ENCODE peak calls at places on chromosome 7, in seven cellular contexts. W, D, N, E, J, M and R are unnamed samples.

GRCh38 chr7:140334341-140335057 is 63.8 kb downstream of the SLC37A3 start:
- DNase-seq in D (no peak), E (no peak), M (no peak), N (no peak), J (no peak), W (no peak), R (no peak)

GRCh38 chr7:108525327-108525984 is 479 bp downstream of the PNPLA8 start:
- DNase-seq in E (no peak), W (peak), J (peak), M (no peak), N (peak), D (peak), R (no peak)

GRCh38 chr7:69162931-69163330 is 435.3 kb upstream of the AUTS2 start:
- DNase-seq in W (no peak), E (no peak), J (no peak), D (no peak), N (no peak), M (no peak), R (no peak)

GRCh38 chr7:85488406-85488805 is 301.6 kb upstream of the SEMA3D start:
- DNase-seq in E (no peak), N (no peak), D (no peak), W (no peak), M (no peak), J (no peak), R (no peak)

GRCh38 chr7:25358831-25359350 is 130.6 kb upstream of the NPVF start:
- DNase-seq in J (no peak), E (no peak), N (no peak), D (no peak), M (no peak), W (no peak), R (no peak)

GRCh38 chr7:74003609-74004008 is 24.4 kb upstream of the ELN start:
- DNase-seq in N (no peak), M (no peak), D (no peak), W (no peak), J (no peak), E (no peak), R (no peak)

GRCh38 chr7:135913404-135913803 is 63.8 kb downstream of the MTPN start:
- DNase-seq in N (no peak), D (no peak), W (no peak), J (no peak), M (no peak), E (no peak), R (no peak)

GRCh38 chr7:86320886-86321285 is 322.8 kb upstream of the GRM3 start:
- DNase-seq in M (no peak), E (no peak), D (no peak), W (no peak), N (no peak), J (no peak), R (no peak)

GRCh38 chr7:100568936-100569844 is 4.5 kb downstream of the SAP25 start:
- DNase-seq in M (peak), D (no peak), E (no peak), J (no peak), W (peak), N (no peak), R (no peak)

GRCh38 chr7:71286924-71287323 is 155.0 kb downstream of the GALNT17 start:
- DNase-seq in N (no peak), M (no peak), D (no peak), E (no peak), J (no peak), W (no peak), R (no peak)

GRCh38 chr7:93889261-93889660 is 1.3 kb downstream of the TFPI2 start:
- DNase-seq in M (no peak), N (no peak), J (no peak), E (no peak), D (no peak), W (peak), R (no peak)

GRCh38 chr7:97381815-97382214 is 264.3 kb downstream of the SDHAF3 start:
- DNase-seq in J (no peak), N (no peak), D (no peak), E (no peak), W (no peak), M (no peak), R (no peak)

GRCh38 chr7:151990567-151990966 is 34.3 kb downstream of the GALNTL5 start:
- DNase-seq in M (no peak), W (peak), N (no peak), J (no peak), E (no peak), D (no peak), R (no peak)

GRCh38 chr7:31488562-31489203 is 25.2 kb upstream of the ITPRID1 start:
- DNase-seq in D (peak), M (peak), W (peak), E (no peak), J (peak), N (peak), R (peak)

GRCh38 chr7:24025094-24025493 is 258.9 kb upstream of the NPY start:
- DNase-seq in M (no peak), W (peak), E (no peak), N (no peak), D (peak), J (no peak), R (no peak)

GRCh38 chr7:30224511-30225031 is 59.8 kb upstream of the ZNRF2 start:
- DNase-seq in M (peak), E (no peak), W (peak), J (no peak), D (no peak), N (no peak), R (no peak)

GRCh38 chr7:55078465-55079372 is 59.9 kb downstream of the EGFR start:
- DNase-seq in D (no peak), E (no peak), M (no peak), W (no peak), N (no peak), J (no peak), R (no peak)

GRCh38 chr7:93851536-93851935 is 39.0 kb downstream of the TFPI2 start:
- DNase-seq in D (no peak), M (no peak), E (no peak), W (no peak), J (no peak), N (no peak), R (no peak)

GRCh38 chr7:148142660-148143248 is 447.8 kb upstream of the C7orf33 start:
- DNase-seq in W (peak), E (no peak), N (no peak), J (no peak), D (no peak), M (no peak), R (no peak)

GRCh38 chr7:101567231-101567630 is 61.9 kb downstream of the MYL10 start:
- DNase-seq in M (no peak), J (no peak), D (no peak), W (no peak), E (no peak), N (no peak), R (no peak)

GRCh38 chr7:40536406-40536805 is 401.6 kb downstream of the SUGCT start:
- DNase-seq in W (no peak), J (no peak), D (peak), E (no peak), N (no peak), M (no peak), R (no peak)

GRCh38 chr7:155804431-155804831 is 7.8 kb downstream of the SHH start:
- DNase-seq in M (no peak), N (no peak), W (no peak), E (no peak), D (no peak), J (no peak), R (no peak)

GRCh38 chr7:133481676-133482075 is 228.8 kb downstream of the EXOC4 start:
- DNase-seq in D (peak), J (no peak), W (peak), N (no peak), E (no peak), M (no peak), R (no peak)

GRCh38 chr7:94348142-94348541 is 46.6 kb upstream of the COL1A2 start:
- DNase-seq in E (no peak), N (no peak), W (peak), M (no peak), D (peak), J (no peak), R (no peak)

GRCh38 chr7:142581341-142581740 is 167.9 kb upstream of the PRSS1 start:
- DNase-seq in W (peak), N (no peak), E (no peak), M (no peak), J (no peak), D (peak), R (no peak)

GRCh38 chr7:65746398-65746669 is 126.5 kb upstream of the VKORC1L1 start:
- DNase-seq in M (no peak), N (no peak), W (peak), D (no peak), E (no peak), J (peak), R (no peak)

GRCh38 chr7:43528581-43529354 is 54.1 kb upstream of the STK17A start:
- DNase-seq in M (no peak), D (no peak), W (no peak), E (no peak), J (no peak), N (no peak), R (no peak)

GRCh38 chr7:159098424-159098786 is 46.3 kb downstream of the VIPR2 start:
- DNase-seq in W (no peak), N (no peak), D (no peak), M (peak), J (no peak), E (no peak), R (no peak)